ENCODE peak calls at places on chromosomes 7 and 10, in eight cellular contexts. X, E, L, H, B, T, G and V are unnamed samples.

GRCh38 chr10:125567529-125567928 is 115.4 kb downstream of the TEX36 start:
- DNase-seq in H (no peak), X (no peak), E (no peak), G (no peak), L (no peak), B (no peak), T (no peak), V (no peak)

GRCh38 chr10:52752261-52752660 is 20.3 kb downstream of the MBL2 start:
- DNase-seq in E (no peak), H (no peak), T (no peak), L (no peak), B (no peak), G (no peak), X (no peak), V (no peak)

GRCh38 chr7:134415700-134416099 is 43.2 kb downstream of the AKR1B1 start:
- DNase-seq in T (no peak), L (no peak), B (no peak), G (no peak), E (no peak), H (no peak), X (no peak), V (no peak)

GRCh38 chr7:4665661-4666060 is 16.4 kb upstream of the FOXK1 start:
- DNase-seq in T (no peak), E (no peak), H (no peak), X (no peak), G (no peak), L (peak), B (no peak), V (no peak)

GRCh38 chr10:103829838-103830465 is 25.4 kb downstream of the SH3PXD2A start:
- DNase-seq in X (no peak), H (no peak), G (no peak), E (no peak), B (no peak), T (no peak), L (no peak), V (no peak)

GRCh38 chr10:3774814-3775670 is 10.0 kb downstream of the KLF6 start:
- DNase-seq in T (no peak), E (no peak), B (no peak), G (no peak), H (peak), X (peak), L (peak), V (no peak)

GRCh38 chr10:132982301-132982989 is 40.1 kb upstream of the CFAP46 start:
- DNase-seq in L (no peak), H (no peak), G (no peak), T (no peak), E (no peak), B (no peak), X (no peak), V (no peak)

GRCh38 chr10:7767209-7767608 is 20.6 kb downstream of the KIN start:
- DNase-seq in T (no peak), B (peak), H (no peak), G (no peak), L (peak), X (no peak), E (no peak), V (no peak)

GRCh38 chr7:78863248-78863647 is 590.2 kb downstream of the MAGI2 start:
- DNase-seq in G (no peak), X (no peak), L (no peak), B (no peak), E (no peak), T (no peak), H (no peak), V (no peak)

GRCh38 chr7:96669812-96670211 is 39.8 kb downstream of the SEM1 start:
- DNase-seq in T (no peak), E (no peak), B (no peak), H (no peak), X (no peak), G (no peak), L (no peak), V (no peak)

GRCh38 chr7:22572937-22573336 is 72.9 kb upstream of the STEAP1B start:
- DNase-seq in H (no peak), E (no peak), G (no peak), B (no peak), T (no peak), X (no peak), L (peak), V (no peak)

GRCh38 chr10:24307696-24308476 is 98.9 kb downstream of the KIAA1217 start:
- DNase-seq in T (no peak), L (no peak), X (no peak), E (no peak), G (no peak), H (no peak), B (no peak), V (no peak)

GRCh38 chr7:34430456-34430855 is 227.6 kb upstream of the NPSR1 start:
- DNase-seq in T (no peak), G (peak), E (no peak), H (peak), L (peak), B (no peak), X (peak), V (no peak)

GRCh38 chr7:47211467-47212121 is 370.3 kb downstream of the TNS3 start:
- DNase-seq in B (no peak), L (no peak), E (no peak), G (no peak), H (no peak), X (peak), T (no peak), V (peak)